ENCODE peak calls at places on chromosomes 5 and 9, in nine cellular contexts. L, F, N, V, I, B, M, H and T are unnamed samples.

GRCh38 chr9:131259432-131259885 is 16.9 kb downstream of the FAM78A start:
- DNase-seq in H (no peak), V (no peak), B (no peak), I (no peak), M (peak), L (no peak), N (peak), F (no peak), T (no peak)

GRCh38 chr9:91898451-91899433 is 51.3 kb downstream of the ROR2 start:
- DNase-seq in L (no peak), V (peak), N (peak), F (no peak), I (no peak), B (no peak), H (no peak), M (no peak), T (no peak)

GRCh38 chr9:3528466-3528865 is 2.7 kb upstream of the RFX3 start:
- DNase-seq in N (no peak), F (no peak), V (no peak), M (peak), B (no peak), I (no peak), H (no peak), L (peak), T (peak)

GRCh38 chr9:134644715-134645606 is 3.4 kb downstream of the COL5A1 start:
- DNase-seq in F (no peak), I (peak), B (no peak), N (no peak), L (no peak), M (no peak), H (peak), V (peak), T (no peak)

GRCh38 chr9:98211260-98211659 is 18.8 kb upstream of the CORO2A start:
- DNase-seq in V (no peak), M (no peak), N (no peak), L (no peak), F (no peak), H (no peak), B (no peak), I (no peak), T (no peak)

GRCh38 chr9:72954431-72955420 is 1.9 kb upstream of the ALDH1A1 start:
- DNase-seq in M (no peak), V (peak), N (no peak), B (no peak), F (no peak), L (no peak), I (no peak), H (no peak), T (no peak)

GRCh38 chr9:124428751-124429529 is 13.7 kb upstream of the PSMB7 start:
- DNase-seq in F (no peak), L (no peak), M (no peak), N (no peak), I (no peak), H (no peak), V (no peak), B (no peak), T (no peak)

GRCh38 chr9:81211741-81212140 is 477.6 kb downstream of the TLE1 start:
- DNase-seq in V (no peak), B (no peak), M (no peak), N (no peak), L (no peak), I (no peak), H (no peak), F (no peak), T (no peak)

GRCh38 chr5:61697811-61698587 is 365.9 kb downstream of the ZSWIM6 start:
- DNase-seq in V (no peak), M (no peak), H (no peak), L (no peak), B (no peak), I (no peak), F (no peak), N (no peak), T (no peak)

GRCh38 chr5:124546643-124547042 is 199.8 kb downstream of the ZNF608 start:
- DNase-seq in L (no peak), F (no peak), N (peak), I (peak), H (peak), B (no peak), V (peak), M (no peak), T (no peak)

GRCh38 chr9:96183751-96184150 is 118.2 kb downstream of the HSD17B3 start:
- DNase-seq in F (no peak), V (no peak), I (no peak), M (no peak), L (no peak), N (no peak), B (no peak), H (no peak), T (no peak)

GRCh38 chr9:98316445-98317133 is 61.1 kb upstream of the TBC1D2 start:
- DNase-seq in L (no peak), V (no peak), M (no peak), N (no peak), B (no peak), H (no peak), I (no peak), F (no peak), T (no peak)

GRCh38 chr5:40238066-40238745 is 441.5 kb upstream of the PTGER4 start:
- DNase-seq in V (peak), L (no peak), I (no peak), B (no peak), N (no peak), H (no peak), M (no peak), F (no peak), T (no peak)

GRCh38 chr5:59487068-59487686 is 406.3 kb downstream of the PDE4D start:
- DNase-seq in H (no peak), I (no peak), N (peak), M (no peak), L (no peak), F (no peak), V (no peak), B (no peak), T (no peak)

GRCh38 chr9:130329061-130329460 is 63.5 kb downstream of the HMCN2 start:
- DNase-seq in F (no peak), H (no peak), V (no peak), L (no peak), I (no peak), N (no peak), M (no peak), B (no peak), T (no peak)

GRCh38 chr9:105700598-105701544 is 6.5 kb downstream of the TMEM38B start:
- DNase-seq in V (no peak), B (no peak), N (no peak), M (no peak), H (no peak), I (no peak), F (no peak), L (no peak), T (no peak)

GRCh38 chr5:149274964-149275363 is 3.3 kb downstream of the AFAP1L1 start:
- DNase-seq in L (no peak), B (no peak), F (no peak), H (peak), M (no peak), V (peak), I (peak), N (no peak), T (no peak)

GRCh38 chr5:160702323-160702722 is 149.7 kb downstream of the ATP10B start:
- DNase-seq in I (no peak), L (no peak), H (no peak), B (no peak), M (no peak), N (no peak), F (no peak), V (no peak), T (no peak)

GRCh38 chr5:113552137-113552536 is 38.6 kb downstream of the YTHDC2 start:
- DNase-seq in L (no peak), H (no peak), M (no peak), F (no peak), I (no peak), V (no peak), N (no peak), B (no peak), T (no peak)

GRCh38 chr9:93218161-93218560 is 34.2 kb downstream of the WNK2 start:
- DNase-seq in I (no peak), N (no peak), M (no peak), V (no peak), F (no peak), B (no peak), L (no peak), H (no peak), T (no peak)

GRCh38 chr9:17613723-17614122 is 34.9 kb downstream of the SH3GL2 start:
- DNase-seq in I (peak), F (no peak), N (no peak), H (peak), B (no peak), M (no peak), L (no peak), V (peak), T (no peak)

GRCh38 chr9:129567842-129568559 is 52.9 kb downstream of the C9orf50 start:
- DNase-seq in M (no peak), B (no peak), H (peak), N (peak), L (no peak), V (peak), F (peak), I (peak), T (no peak)

GRCh38 chr9:113930384-113930783 is 54.3 kb downstream of the ZNF618 start:
- DNase-seq in I (no peak), L (no peak), H (no peak), N (no peak), V (no peak), M (no peak), F (no peak), B (no peak), T (no peak)

GRCh38 chr9:3876553-3876952 is 350.8 kb upstream of the RFX3 start:
- DNase-seq in M (no peak), B (no peak), H (no peak), F (no peak), N (no peak), V (no peak), I (no peak), L (no peak), T (no peak)

GRCh38 chr5:24816206-24816605 is 171.4 kb upstream of the CDH10 start:
- DNase-seq in L (no peak), I (peak), V (no peak), F (no peak), H (no peak), B (no peak), M (no peak), N (no peak), T (no peak)

GRCh38 chr5:68249520-68249919 is 34.0 kb downstream of the PIK3R1 start:
- DNase-seq in H (no peak), I (no peak), L (no peak), V (no peak), N (no peak), M (no peak), B (no peak), F (no peak), T (no peak)

GRCh38 chr5:51544386-51544785 is 161.1 kb downstream of the ISL1 start:
- DNase-seq in M (no peak), V (peak), H (no peak), N (no peak), I (peak), F (no peak), L (no peak), B (no peak), T (no peak)

GRCh38 chr9:135098400-135099105 is 11.1 kb downstream of the OLFM1 start:
- DNase-seq in N (peak), M (no peak), B (no peak), H (peak), L (no peak), F (no peak), V (peak), I (no peak), T (peak)

GRCh38 chr5:98604301-98604700 is 169.2 kb upstream of the RGMB start:
- DNase-seq in M (no peak), L (no peak), B (no peak), H (no peak), N (no peak), I (peak), F (no peak), V (no peak), T (no peak)

GRCh38 chr5:23466401-23466886 is 41.0 kb upstream of the PRDM9 start:
- DNase-seq in F (no peak), I (peak), V (peak), H (peak), B (no peak), N (no peak), M (no peak), L (no peak), T (no peak)

GRCh38 chr5:141507387-141508091 is 18.7 kb downstream of the PCDHGC5 start:
- DNase-seq in F (no peak), V (peak), L (no peak), M (no peak), B (no peak), I (peak), H (no peak), N (no peak), T (no peak)

GRCh38 chr9:104279535-104280215 is 185.6 kb downstream of the SMC2 start:
- DNase-seq in I (peak), V (peak), B (no peak), H (peak), N (no peak), F (no peak), L (no peak), M (no peak), T (no peak)

GRCh38 chr5:15014809-15015208 is 143.2 kb upstream of the ANKH start:
- DNase-seq in L (no peak), I (peak), M (no peak), F (no peak), V (no peak), B (no peak), N (no peak), H (no peak), T (no peak)

GRCh38 chr5:555058-555623 is 30.9 kb upstream of the SLC9A3 start:
- DNase-seq in H (no peak), N (no peak), L (no peak), I (no peak), B (no peak), V (no peak), M (no peak), F (no peak), T (no peak)

GRCh38 chr5:24633705-24634325 is 11.0 kb downstream of the CDH10 start:
- DNase-seq in V (peak), F (no peak), N (peak), L (no peak), I (peak), H (peak), M (no peak), B (no peak), T (no peak)

GRCh38 chr9:93164085-93164484 is 19.9 kb upstream of the WNK2 start:
- DNase-seq in L (no peak), B (no peak), F (no peak), I (no peak), M (no peak), N (peak), V (no peak), H (no peak), T (no peak)

GRCh38 chr9:104575451-104575850 is 6.5 kb downstream of the OR13C8 start:
- DNase-seq in I (no peak), H (no peak), N (no peak), V (peak), L (no peak), M (no peak), F (no peak), B (no peak), T (no peak)

GRCh38 chr9:78363221-78363620 is 66.3 kb downstream of the PSAT1 start:
- DNase-seq in M (no peak), B (no peak), I (peak), V (peak), H (peak), N (no peak), F (no peak), L (no peak), T (no peak)

GRCh38 chr5:17794201-17794600 is 159.9 kb downstream of the TAF11L14 start:
- DNase-seq in N (no peak), I (no peak), F (no peak), H (peak), B (no peak), M (no peak), L (no peak), V (no peak), T (no peak)